ENCODE peak calls at places on chromosome 15, in four cellular contexts. One of them, this sample, is unnamed.

GRCh38 chr15:72229947-72230196 is 1.1 kb downstream of the PKM start:
- DNase-seq in fibroblast of lung: no peak
- DNase-seq in hepatocyte: no peak
- DNase-seq in HCT116: no peak
- DNase-seq in this sample: no peak

GRCh38 chr15:85579957-85580694 is 199.7 kb downstream of the AKAP13 start:
- DNase-seq in fibroblast of lung: peak; percentile 76
- DNase-seq in hepatocyte: peak; percentile 31
- DNase-seq in HCT116: no peak
- DNase-seq in this sample: peak; percentile 85

GRCh38 chr15:40339621-40339945 is 1.2 kb downstream of the CCDC9B start:
- DNase-seq in fibroblast of lung: no peak
- DNase-seq in hepatocyte: no peak
- DNase-seq in HCT116: no peak
- DNase-seq in this sample: no peak

GRCh38 chr15:62901916-62902554 is 140.5 kb upstream of the TPM1 start:
- DNase-seq in fibroblast of lung: no peak
- DNase-seq in hepatocyte: no peak
- DNase-seq in HCT116: no peak
- DNase-seq in this sample: no peak

GRCh38 chr15:80431635-80432034 is 27.5 kb downstream of the ARNT2 start:
- DNase-seq in fibroblast of lung: no peak
- DNase-seq in hepatocyte: no peak
- DNase-seq in HCT116: no peak
- DNase-seq in this sample: no peak

GRCh38 chr15:98103570-98103969 is 143.1 kb downstream of the ARRDC4 start:
- DNase-seq in fibroblast of lung: no peak
- DNase-seq in hepatocyte: no peak
- DNase-seq in HCT116: no peak
- DNase-seq in this sample: no peak

GRCh38 chr15:66841953-66842681 is 140.1 kb downstream of the SMAD6 start:
- DNase-seq in fibroblast of lung: peak; percentile 91
- DNase-seq in hepatocyte: peak; percentile 95
- DNase-seq in HCT116: peak; percentile 47
- DNase-seq in this sample: peak; percentile 82

GRCh38 chr15:55899537-55899936 is 93.9 kb downstream of the NEDD4 start:
- DNase-seq in fibroblast of lung: no peak
- DNase-seq in hepatocyte: no peak
- DNase-seq in HCT116: no peak
- DNase-seq in this sample: no peak

GRCh38 chr15:67433495-67434099 is 87.3 kb upstream of the C15orf61 start:
- DNase-seq in fibroblast of lung: peak; percentile 41
- DNase-seq in hepatocyte: peak; percentile 64
- DNase-seq in HCT116: peak; percentile 27
- DNase-seq in this sample: peak; percentile 76

GRCh38 chr15:63140936-63141335 is 16.3 kb downstream of the RPS27L start:
- DNase-seq in fibroblast of lung: no peak
- DNase-seq in hepatocyte: no peak
- DNase-seq in HCT116: no peak
- DNase-seq in this sample: no peak

DNA sequence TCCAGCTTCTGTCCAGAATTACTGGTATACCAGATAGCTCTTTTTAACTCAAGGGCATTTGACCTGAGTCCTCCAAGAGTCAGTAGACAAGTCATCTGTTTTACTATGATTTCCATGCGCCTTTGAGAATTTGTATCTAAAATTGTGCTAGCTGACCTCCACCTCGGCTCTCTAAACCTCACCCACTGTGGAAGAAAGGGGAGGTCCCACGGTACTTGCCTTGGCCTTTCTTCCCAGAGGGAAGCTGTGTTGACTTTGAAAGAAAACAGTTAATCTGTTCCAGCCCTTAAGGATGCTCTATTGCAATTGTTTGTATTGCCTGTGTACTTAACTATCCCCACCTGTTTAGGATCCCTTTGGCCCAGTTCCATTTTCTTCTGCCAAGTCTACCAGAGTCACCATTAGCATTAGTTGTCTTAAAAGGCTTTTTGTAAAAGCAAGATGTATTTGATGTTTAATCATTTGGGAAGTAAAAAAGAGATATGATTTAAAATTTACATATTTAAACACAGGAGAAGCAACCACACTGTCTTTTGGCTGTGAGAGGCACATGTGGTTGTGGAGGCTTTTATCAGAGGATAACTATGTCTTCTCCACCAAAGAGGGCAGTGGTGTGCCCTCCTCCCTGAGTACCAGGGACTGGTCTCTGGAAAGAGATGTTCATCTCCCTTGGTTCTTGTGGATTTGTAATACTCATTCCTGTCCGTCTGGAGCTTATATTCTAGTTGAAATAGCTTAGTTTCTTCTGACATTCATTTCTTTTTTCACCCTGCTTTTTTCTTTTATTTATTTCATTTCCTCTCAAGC is 88.8 kb downstream of the CRTC3 start:
- DNase-seq in fibroblast of lung: no peak
- DNase-seq in hepatocyte: no peak
- DNase-seq in HCT116: no peak
- DNase-seq in this sample: no peak
- TF ChIP-seq CTCF in fibroblast of lung: no peak
- TF ChIP-seq CTCF in hepatocyte: no peak
- TF ChIP-seq CTCF in HCT116: no peak
- TF ChIP-seq CTCF in this sample: no peak

DNA sequence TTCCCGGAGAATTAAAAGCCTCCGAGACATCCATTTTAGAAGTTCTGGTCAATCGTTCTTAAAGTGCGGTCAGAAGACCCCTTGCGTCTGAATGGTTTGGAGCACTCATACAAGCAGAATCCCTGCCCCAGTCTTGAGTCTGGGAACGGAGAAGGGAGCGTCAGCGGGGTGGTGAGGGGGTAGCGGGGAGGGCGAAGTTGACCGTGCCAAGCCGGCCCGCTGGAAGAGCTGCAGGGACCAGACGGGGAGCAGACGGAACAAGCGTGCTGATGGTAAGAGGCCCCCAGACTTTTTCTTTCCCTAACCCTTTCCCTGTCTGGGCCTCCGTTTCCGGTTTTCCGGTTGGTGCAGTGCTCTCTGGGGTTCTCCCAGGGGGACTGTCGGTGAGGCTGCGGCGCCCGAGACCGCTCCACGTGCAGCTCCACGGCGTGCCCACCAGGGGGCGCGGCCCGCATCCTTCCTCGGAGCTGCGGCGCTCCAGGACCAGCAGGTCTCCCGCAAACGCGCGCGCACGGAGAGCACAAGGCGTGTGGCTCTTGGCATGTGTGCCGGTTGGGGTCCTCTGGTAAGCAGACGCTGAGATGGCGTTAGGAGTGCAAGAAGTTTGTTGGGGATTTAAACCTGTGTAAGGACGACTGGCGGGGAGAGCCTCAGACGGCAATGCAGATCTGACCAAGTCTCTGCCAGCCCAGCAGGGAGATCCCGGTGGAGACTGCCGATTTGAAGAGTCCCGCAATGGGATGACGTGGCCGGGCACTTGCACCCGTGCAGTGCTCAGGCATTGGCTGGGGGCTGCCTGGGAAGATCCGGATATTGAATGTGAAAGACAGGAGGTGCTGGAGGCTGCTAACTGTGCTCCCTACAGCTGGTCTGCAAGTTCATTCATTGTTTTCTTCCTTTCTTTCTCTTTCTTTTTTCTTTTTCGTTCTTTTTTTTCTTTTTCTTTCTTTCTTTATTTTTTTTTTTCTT is 19.2 kb upstream of the CORO2B start:
- DNase-seq in fibroblast of lung: peak; percentile 68
- DNase-seq in hepatocyte: peak; percentile 92
- DNase-seq in HCT116: peak; percentile 56
- DNase-seq in this sample: peak; percentile 85
- H3K4me3 ChIP-seq in fibroblast of lung: peak overlapping the region; percentile 62
- H3K4me3 ChIP-seq in hepatocyte: peak overlapping the region; percentile 32
- H3K4me3 ChIP-seq in HCT116: peak overlapping the region; percentile 56
- H3K4me3 ChIP-seq in this sample: peak overlapping the region; percentile 25

GRCh38 chr15:42071717-42072116 is 22.6 kb downstream of the PLA2G4D start:
- DNase-seq in fibroblast of lung: no peak
- DNase-seq in hepatocyte: no peak
- DNase-seq in HCT116: no peak
- DNase-seq in this sample: no peak
- TF ChIP-seq CTCF in fibroblast of lung: no peak
- TF ChIP-seq CTCF in hepatocyte: no peak
- TF ChIP-seq CTCF in HCT116: no peak
- TF ChIP-seq CTCF in this sample: no peak

GRCh38 chr15:59317211-59317610 is 55.5 kb downstream of the MYO1E start:
- DNase-seq in fibroblast of lung: peak; percentile 52
- DNase-seq in hepatocyte: no peak
- DNase-seq in HCT116: no peak
- DNase-seq in this sample: no peak
- H3K4me3 ChIP-seq in fibroblast of lung: no peak overlapping the region
- H3K4me3 ChIP-seq in hepatocyte: no peak overlapping the region
- H3K4me3 ChIP-seq in HCT116: no peak overlapping the region
- H3K4me3 ChIP-seq in this sample: no peak overlapping the region

This sample was measured in cardiac muscle cell.